ENCODE peak calls at places on chromosome 21, in nine cellular contexts. One of them, this sample, is unnamed.

GRCh38 chr21:15437873-15438272 is 291.9 kb upstream of the USP25 start:
- DNase-seq in AG09309: no peak
- DNase-seq in Panc1: no peak
- DNase-seq in GM10248: peak; percentile 13
- DNase-seq in GM12865: peak; percentile 75
- DNase-seq in endodermal cell: no peak
- DNase-seq in fibroblast of villous mesenchyme: peak; percentile 75
- DNase-seq in heart left ventricle: no peak
- DNase-seq in CD4-positive, alpha-beta T cell: no peak
- DNase-seq in this sample: no peak

GRCh38 chr21:35649186-35649585 is 411.1 kb downstream of the SETD4 start:
- DNase-seq in AG09309: no peak
- DNase-seq in Panc1: no peak
- DNase-seq in GM10248: no peak
- DNase-seq in GM12865: no peak
- DNase-seq in endodermal cell: peak; percentile 55
- DNase-seq in fibroblast of villous mesenchyme: peak; percentile 14
- DNase-seq in heart left ventricle: no peak
- DNase-seq in CD4-positive, alpha-beta T cell: no peak
- DNase-seq in this sample: no peak

GRCh38 chr21:42257091-42257760 is 38.3 kb downstream of the ABCG1 start:
- DNase-seq in AG09309: no peak
- DNase-seq in Panc1: no peak
- DNase-seq in GM10248: no peak
- DNase-seq in GM12865: no peak
- DNase-seq in endodermal cell: no peak
- DNase-seq in fibroblast of villous mesenchyme: peak; percentile 48
- DNase-seq in heart left ventricle: no peak
- DNase-seq in CD4-positive, alpha-beta T cell: no peak
- DNase-seq in this sample: no peak

GRCh38 chr21:31310750-31311149 is 33.3 kb downstream of the TIAM1 start:
- DNase-seq in AG09309: no peak
- DNase-seq in Panc1: no peak
- DNase-seq in GM10248: no peak
- DNase-seq in GM12865: no peak
- DNase-seq in endodermal cell: no peak
- DNase-seq in fibroblast of villous mesenchyme: no peak
- DNase-seq in heart left ventricle: no peak
- DNase-seq in CD4-positive, alpha-beta T cell: no peak
- DNase-seq in this sample: no peak

GRCh38 chr21:36203603-36203889 is 46.9 kb downstream of the DOP1B start:
- DNase-seq in AG09309: peak; percentile 33
- DNase-seq in Panc1: no peak
- DNase-seq in GM10248: peak; percentile 70
- DNase-seq in GM12865: peak; percentile 49
- DNase-seq in endodermal cell: no peak
- DNase-seq in fibroblast of villous mesenchyme: peak; percentile 65
- DNase-seq in heart left ventricle: no peak
- DNase-seq in CD4-positive, alpha-beta T cell: no peak
- DNase-seq in this sample: no peak

GRCh38 chr21:22020221-22020620 is 1022.0 kb downstream of the NCAM2 start:
- DNase-seq in AG09309: no peak
- DNase-seq in Panc1: no peak
- DNase-seq in GM10248: no peak
- DNase-seq in GM12865: no peak
- DNase-seq in endodermal cell: no peak
- DNase-seq in fibroblast of villous mesenchyme: no peak
- DNase-seq in heart left ventricle: no peak
- DNase-seq in CD4-positive, alpha-beta T cell: no peak
- DNase-seq in this sample: no peak

GRCh38 chr21:28393279-28393678 is 599.4 kb downstream of the LTN1 start:
- DNase-seq in AG09309: no peak
- DNase-seq in Panc1: no peak
- DNase-seq in GM10248: no peak
- DNase-seq in GM12865: peak; percentile 6
- DNase-seq in endodermal cell: no peak
- DNase-seq in fibroblast of villous mesenchyme: no peak
- DNase-seq in heart left ventricle: no peak
- DNase-seq in CD4-positive, alpha-beta T cell: no peak
- DNase-seq in this sample: no peak

GRCh38 chr21:32392299-32392879 is 423 bp downstream of the URB1 start:
- DNase-seq in AG09309: no peak
- DNase-seq in Panc1: no peak
- DNase-seq in GM10248: no peak
- DNase-seq in GM12865: peak; percentile 32
- DNase-seq in endodermal cell: no peak
- DNase-seq in fibroblast of villous mesenchyme: peak; percentile 19
- DNase-seq in heart left ventricle: no peak
- DNase-seq in CD4-positive, alpha-beta T cell: no peak
- DNase-seq in this sample: no peak

GRCh38 chr21:32214654-32215305 is 64.1 kb downstream of the MIS18A start:
- DNase-seq in AG09309: no peak
- DNase-seq in Panc1: no peak
- DNase-seq in GM10248: no peak
- DNase-seq in GM12865: no peak
- DNase-seq in endodermal cell: no peak
- DNase-seq in fibroblast of villous mesenchyme: no peak
- DNase-seq in heart left ventricle: no peak
- DNase-seq in CD4-positive, alpha-beta T cell: no peak
- DNase-seq in this sample: no peak

GRCh38 chr21:19510057-19510456 is 1106.5 kb upstream of the TMPRSS15 start:
- DNase-seq in AG09309: no peak
- DNase-seq in Panc1: no peak
- DNase-seq in GM10248: no peak
- DNase-seq in GM12865: no peak
- DNase-seq in endodermal cell: no peak
- DNase-seq in fibroblast of villous mesenchyme: no peak
- DNase-seq in heart left ventricle: no peak
- DNase-seq in CD4-positive, alpha-beta T cell: no peak
- DNase-seq in this sample: no peak

GRCh38 chr21:19510653-19511052 is 1107.1 kb upstream of the TMPRSS15 start:
- DNase-seq in AG09309: no peak
- DNase-seq in Panc1: no peak
- DNase-seq in GM10248: no peak
- DNase-seq in GM12865: no peak
- DNase-seq in endodermal cell: no peak
- DNase-seq in fibroblast of villous mesenchyme: no peak
- DNase-seq in heart left ventricle: no peak
- DNase-seq in CD4-positive, alpha-beta T cell: no peak
- DNase-seq in this sample: no peak

GRCh38 chr21:19508442-19508841 is 1104.9 kb upstream of the TMPRSS15 start:
- DNase-seq in AG09309: no peak
- DNase-seq in Panc1: no peak
- DNase-seq in GM10248: no peak
- DNase-seq in GM12865: no peak
- DNase-seq in endodermal cell: no peak
- DNase-seq in fibroblast of villous mesenchyme: no peak
- DNase-seq in heart left ventricle: no peak
- DNase-seq in CD4-positive, alpha-beta T cell: no peak
- DNase-seq in this sample: no peak

GRCh38 chr21:19508844-19509243 is 1105.3 kb upstream of the TMPRSS15 start:
- DNase-seq in AG09309: no peak
- DNase-seq in Panc1: no peak
- DNase-seq in GM10248: no peak
- DNase-seq in GM12865: no peak
- DNase-seq in endodermal cell: no peak
- DNase-seq in fibroblast of villous mesenchyme: no peak
- DNase-seq in heart left ventricle: no peak
- DNase-seq in CD4-positive, alpha-beta T cell: no peak
- DNase-seq in this sample: no peak

GRCh38 chr21:19507682-19508260 is 1104.2 kb upstream of the TMPRSS15 start:
- DNase-seq in AG09309: no peak
- DNase-seq in Panc1: no peak
- DNase-seq in GM10248: no peak
- DNase-seq in GM12865: peak; percentile 7
- DNase-seq in endodermal cell: peak; percentile 53
- DNase-seq in fibroblast of villous mesenchyme: no peak
- DNase-seq in heart left ventricle: no peak
- DNase-seq in CD4-positive, alpha-beta T cell: no peak
- DNase-seq in this sample: no peak
- TF ChIP-seq CTCF in AG09309: no peak
- TF ChIP-seq CTCF in Panc1: peak; percentile 28
- TF ChIP-seq CTCF in GM10248: no peak
- TF ChIP-seq CTCF in GM12865: no peak
- TF ChIP-seq CTCF in endodermal cell: peak; percentile 80
- TF ChIP-seq CTCF in fibroblast of villous mesenchyme: no peak
- TF ChIP-seq CTCF in heart left ventricle: no peak
- TF ChIP-seq CTCF in CD4-positive, alpha-beta T cell: no peak
- TF ChIP-seq CTCF in this sample: peak; percentile 83

GRCh38 chr21:37496972-37497371 is 130.4 kb downstream of the DYRK1A start:
- DNase-seq in AG09309: no peak
- DNase-seq in Panc1: no peak
- DNase-seq in GM10248: no peak
- DNase-seq in GM12865: no peak
- DNase-seq in endodermal cell: no peak
- DNase-seq in fibroblast of villous mesenchyme: peak; percentile 14
- DNase-seq in heart left ventricle: no peak
- DNase-seq in CD4-positive, alpha-beta T cell: no peak
- DNase-seq in this sample: no peak
- TF ChIP-seq CTCF in AG09309: peak; percentile 27
- TF ChIP-seq CTCF in Panc1: peak; percentile 40
- TF ChIP-seq CTCF in GM10248: peak; percentile 4
- TF ChIP-seq CTCF in GM12865: no peak
- TF ChIP-seq CTCF in endodermal cell: peak; percentile 70
- TF ChIP-seq CTCF in fibroblast of villous mesenchyme: peak; percentile 26
- TF ChIP-seq CTCF in heart left ventricle: no peak
- TF ChIP-seq CTCF in CD4-positive, alpha-beta T cell: peak; percentile 29
- TF ChIP-seq CTCF in this sample: peak; percentile 44

DNA sequence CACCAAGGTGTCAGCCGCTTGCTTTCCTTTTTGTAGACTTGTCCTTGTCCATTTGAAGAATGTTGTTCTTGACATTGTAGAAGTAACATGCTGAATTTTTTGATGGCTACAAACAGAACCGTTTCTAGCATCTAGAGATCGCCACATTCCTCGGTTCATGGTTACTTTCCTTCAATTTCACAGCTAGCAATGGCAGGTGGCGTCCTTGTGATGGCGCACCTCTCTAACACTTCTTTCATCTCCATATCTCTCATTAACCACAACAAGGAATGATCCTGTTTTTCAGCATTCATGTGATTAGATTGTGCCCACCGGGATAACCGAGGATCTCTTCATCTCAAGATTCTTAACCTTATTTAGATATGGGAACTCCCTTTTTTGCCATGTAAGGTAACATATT is 2129.8 kb downstream of the NCAM2 start:
- DNase-seq in AG09309: no peak
- DNase-seq in Panc1: no peak
- DNase-seq in GM10248: no peak
- DNase-seq in GM12865: no peak
- DNase-seq in endodermal cell: peak; percentile 66
- DNase-seq in fibroblast of villous mesenchyme: no peak
- DNase-seq in heart left ventricle: no peak
- DNase-seq in CD4-positive, alpha-beta T cell: no peak
- DNase-seq in this sample: no peak
- TF ChIP-seq CTCF in AG09309: no peak
- TF ChIP-seq CTCF in Panc1: no peak
- TF ChIP-seq CTCF in GM10248: no peak
- TF ChIP-seq CTCF in GM12865: no peak
- TF ChIP-seq CTCF in endodermal cell: peak; percentile 75
- TF ChIP-seq CTCF in fibroblast of villous mesenchyme: no peak
- TF ChIP-seq CTCF in heart left ventricle: no peak
- TF ChIP-seq CTCF in CD4-positive, alpha-beta T cell: no peak
- TF ChIP-seq CTCF in this sample: no peak

GRCh38 chr21:27206368-27206982 is 239.6 kb upstream of the ADAMTS5 start:
- DNase-seq in AG09309: no peak
- DNase-seq in Panc1: no peak
- DNase-seq in GM10248: no peak
- DNase-seq in GM12865: no peak
- DNase-seq in endodermal cell: peak; percentile 47
- DNase-seq in fibroblast of villous mesenchyme: no peak
- DNase-seq in heart left ventricle: no peak
- DNase-seq in CD4-positive, alpha-beta T cell: no peak
- DNase-seq in this sample: no peak

GRCh38 chr21:27213328-27213727 is 246.4 kb upstream of the ADAMTS5 start:
- DNase-seq in AG09309: no peak
- DNase-seq in Panc1: no peak
- DNase-seq in GM10248: no peak
- DNase-seq in GM12865: no peak
- DNase-seq in endodermal cell: no peak
- DNase-seq in fibroblast of villous mesenchyme: peak; percentile 59
- DNase-seq in heart left ventricle: no peak
- DNase-seq in CD4-positive, alpha-beta T cell: no peak
- DNase-seq in this sample: no peak

DNA sequence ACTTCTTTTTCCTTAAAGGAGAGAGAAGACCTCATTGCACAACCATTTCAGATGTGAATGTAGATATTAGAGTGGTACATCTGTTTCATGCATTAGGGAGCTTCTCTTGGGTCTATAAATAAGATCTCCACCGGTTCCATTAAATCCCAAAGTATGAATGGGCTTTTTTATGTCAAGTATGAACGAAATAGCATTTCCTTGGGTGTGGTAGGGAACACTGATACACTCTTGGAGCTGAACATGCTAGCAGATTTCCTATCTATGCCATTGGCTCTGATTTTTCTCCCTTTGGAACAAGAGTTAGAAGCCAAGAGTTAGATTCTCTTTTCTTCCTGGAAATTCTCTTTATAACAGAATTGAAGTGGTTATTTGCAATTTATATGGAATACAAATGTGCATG is 245.6 kb upstream of the ADAMTS5 start:
- DNase-seq in AG09309: no peak
- DNase-seq in Panc1: no peak
- DNase-seq in GM10248: no peak
- DNase-seq in GM12865: no peak
- DNase-seq in endodermal cell: no peak
- DNase-seq in fibroblast of villous mesenchyme: no peak
- DNase-seq in heart left ventricle: no peak
- DNase-seq in CD4-positive, alpha-beta T cell: no peak
- DNase-seq in this sample: no peak
- TF ChIP-seq CTCF in AG09309: no peak
- TF ChIP-seq CTCF in Panc1: no peak
- TF ChIP-seq CTCF in GM10248: no peak
- TF ChIP-seq CTCF in GM12865: no peak
- TF ChIP-seq CTCF in endodermal cell: no peak
- TF ChIP-seq CTCF in fibroblast of villous mesenchyme: no peak
- TF ChIP-seq CTCF in heart left ventricle: no peak
- TF ChIP-seq CTCF in CD4-positive, alpha-beta T cell: no peak
- TF ChIP-seq CTCF in this sample: no peak

GRCh38 chr21:37700641-37701202 is 215.5 kb downstream of the KCNJ6 start:
- DNase-seq in AG09309: peak; percentile 54
- DNase-seq in Panc1: peak; percentile 15
- DNase-seq in GM10248: peak; percentile 80
- DNase-seq in GM12865: peak; percentile 88
- DNase-seq in endodermal cell: peak; percentile 75
- DNase-seq in fibroblast of villous mesenchyme: peak; percentile 86
- DNase-seq in heart left ventricle: no peak
- DNase-seq in CD4-positive, alpha-beta T cell: no peak
- DNase-seq in this sample: peak; percentile 58
- TF ChIP-seq CTCF in AG09309: peak; percentile 83
- TF ChIP-seq CTCF in Panc1: peak; percentile 73
- TF ChIP-seq CTCF in GM10248: peak; percentile 65
- TF ChIP-seq CTCF in GM12865: peak; percentile 63
- TF ChIP-seq CTCF in endodermal cell: peak; percentile 83
- TF ChIP-seq CTCF in fibroblast of villous mesenchyme: peak; percentile 82
- TF ChIP-seq CTCF in heart left ventricle: peak; percentile 41
- TF ChIP-seq CTCF in CD4-positive, alpha-beta T cell: peak; percentile 29
- TF ChIP-seq CTCF in this sample: peak; percentile 72

This sample was measured in endothelial cell.